ENCODE peak calls at places on chromosomes 12 and 14, in four cellular contexts. One of them, this sample, is unnamed.

GRCh38 chr14:104805326-104805678 is 4.4 kb downstream of the ZBTB42 start:
- DNase-seq in Calu3: peak
- DNase-seq in A549: peak
- DNase-seq in endothelial cell: no peak
- DNase-seq in this sample: no peak

GRCh38 chr12:132314516-132315233 is 14.7 kb downstream of the GALNT9 start:
- DNase-seq in Calu3: no peak
- DNase-seq in A549: no peak
- DNase-seq in endothelial cell: no peak
- DNase-seq in this sample: no peak

GRCh38 chr12:132490481-132491348 is 764 bp downstream of the FBRSL1 start:
- DNase-seq in Calu3: no peak
- DNase-seq in A549: no peak
- DNase-seq in endothelial cell: peak
- DNase-seq in this sample: no peak

GRCh38 chr14:95509512-95509911 is 6.9 kb downstream of the SYNE3 start:
- DNase-seq in Calu3: no peak
- DNase-seq in A549: no peak
- DNase-seq in endothelial cell: no peak
- DNase-seq in this sample: no peak

GRCh38 chr14:103562135-103562384 is 397 bp downstream of the BAG5 start:
- DNase-seq in Calu3: no peak
- DNase-seq in A549: no peak
- DNase-seq in endothelial cell: no peak
- DNase-seq in this sample: no peak

GRCh38 chr12:77537648-77538047 is 293.0 kb upstream of the NAV3 start:
- DNase-seq in Calu3: no peak
- DNase-seq in A549: no peak
- DNase-seq in endothelial cell: no peak
- DNase-seq in this sample: no peak

GRCh38 chr12:104372721-104373335 is 69.3 kb downstream of the EID3 start:
- DNase-seq in Calu3: no peak
- DNase-seq in A549: no peak
- DNase-seq in endothelial cell: no peak
- DNase-seq in this sample: no peak

GRCh38 chr14:68535404-68536024 is 257.4 kb downstream of the ZFP36L1 start:
- DNase-seq in Calu3: no peak
- DNase-seq in A549: peak
- DNase-seq in endothelial cell: no peak
- DNase-seq in this sample: no peak

GRCh38 chr14:92747701-92748258 is 647 bp downstream of the LGMN start:
- DNase-seq in Calu3: no peak
- DNase-seq in A549: no peak
- DNase-seq in endothelial cell: no peak
- DNase-seq in this sample: no peak

GRCh38 chr12:97235102-97235501 is 227.5 kb upstream of the RMST start:
- DNase-seq in Calu3: no peak
- DNase-seq in A549: no peak
- DNase-seq in endothelial cell: no peak
- DNase-seq in this sample: no peak

GRCh38 chr12:41795066-41795465 is 349.6 kb downstream of the GXYLT1 start:
- DNase-seq in Calu3: no peak
- DNase-seq in A549: no peak
- DNase-seq in endothelial cell: no peak
- DNase-seq in this sample: no peak

GRCh38 chr12:55692631-55693322 is 14.9 kb downstream of the ITGA7 start:
- DNase-seq in Calu3: no peak
- DNase-seq in A549: no peak
- DNase-seq in endothelial cell: no peak
- DNase-seq in this sample: no peak

GRCh38 chr12:904010-904414 is 45.5 kb downstream of the RAD52 start:
- DNase-seq in Calu3: no peak
- DNase-seq in A549: no peak
- DNase-seq in endothelial cell: no peak
- DNase-seq in this sample: no peak

GRCh38 chr12:46664771-46665287 is 161.0 kb downstream of the SLC38A4 start:
- DNase-seq in Calu3: peak
- DNase-seq in A549: peak
- DNase-seq in endothelial cell: no peak
- DNase-seq in this sample: peak

GRCh38 chr12:65121956-65122469 is 908 bp upstream of the WIF1 start:
- DNase-seq in Calu3: no peak
- DNase-seq in A549: no peak
- DNase-seq in endothelial cell: no peak
- DNase-seq in this sample: peak

GRCh38 chr12:65122661-65123060 is 1.6 kb upstream of the WIF1 start:
- DNase-seq in Calu3: no peak
- DNase-seq in A549: no peak
- DNase-seq in endothelial cell: no peak
- DNase-seq in this sample: no peak

GRCh38 chr12:65121049-65121955 is at the start of gene WIF1:
- DNase-seq in Calu3: peak
- DNase-seq in A549: peak
- DNase-seq in endothelial cell: peak
- DNase-seq in this sample: peak

GRCh38 chr12:65125247-65125646 is 4.1 kb upstream of the WIF1 start:
- DNase-seq in Calu3: no peak
- DNase-seq in A549: no peak
- DNase-seq in endothelial cell: no peak
- DNase-seq in this sample: no peak

DNA sequence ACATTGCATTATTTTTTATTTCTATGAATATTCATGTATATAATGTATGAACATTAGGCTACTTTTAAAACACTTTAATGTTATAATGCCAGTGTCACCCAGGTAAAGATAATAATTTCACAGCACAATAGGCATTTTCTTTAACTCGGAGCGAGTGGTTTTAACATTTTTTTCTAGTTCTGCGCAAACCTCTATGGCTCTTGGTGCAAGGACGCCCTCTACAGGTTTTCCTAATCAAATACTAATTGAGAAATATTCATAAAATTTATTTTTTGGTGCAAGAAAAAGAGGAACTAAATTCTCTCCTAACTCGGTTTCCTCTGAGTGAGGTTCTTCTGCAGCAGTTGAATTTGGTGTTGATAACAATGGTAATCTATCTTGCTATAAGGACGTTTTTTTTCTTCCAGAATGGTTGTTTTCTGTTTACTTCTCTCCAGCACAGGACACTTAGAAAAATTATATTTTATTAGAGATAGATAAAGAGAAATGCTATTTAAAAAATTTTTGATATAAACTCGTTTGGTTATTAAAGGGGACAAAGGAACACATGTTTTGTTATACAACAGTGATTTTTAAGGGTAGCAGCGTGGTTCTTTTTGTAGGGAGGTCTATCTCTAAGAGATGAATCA is 2.4 kb upstream of the WIF1 start:
- DNase-seq in Calu3: peak
- DNase-seq in A549: peak
- DNase-seq in endothelial cell: peak
- DNase-seq in this sample: peak
- TF ChIP-seq CTCF in Calu3: peak
- TF ChIP-seq CTCF in A549: peak
- TF ChIP-seq CTCF in endothelial cell: peak
- TF ChIP-seq CTCF in this sample: peak

DNA sequence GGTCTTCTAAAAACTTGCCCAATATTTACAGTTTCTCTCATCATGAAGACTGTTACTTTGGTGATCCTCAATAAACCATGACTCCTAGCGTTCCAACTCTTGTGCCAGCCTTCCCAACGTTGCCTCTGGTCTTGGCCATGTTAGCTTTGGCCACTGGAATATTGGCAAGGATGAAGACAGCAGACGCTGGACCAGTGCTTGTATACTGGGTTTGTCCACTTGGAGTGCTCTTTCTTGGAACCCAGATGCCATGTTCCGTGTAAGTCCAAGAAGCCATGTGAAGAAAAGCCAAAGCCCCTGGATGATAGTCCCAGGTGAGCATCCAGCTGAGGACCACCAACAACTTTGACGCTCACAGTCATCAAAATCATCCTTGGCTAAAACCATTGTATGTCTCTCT is 379.6 kb downstream of the NUAK1 start:
- DNase-seq in Calu3: no peak
- DNase-seq in A549: peak
- DNase-seq in endothelial cell: no peak
- DNase-seq in this sample: no peak
- TF ChIP-seq CTCF in Calu3: no peak
- TF ChIP-seq CTCF in A549: no peak
- TF ChIP-seq CTCF in endothelial cell: no peak
- TF ChIP-seq CTCF in this sample: no peak

DNA sequence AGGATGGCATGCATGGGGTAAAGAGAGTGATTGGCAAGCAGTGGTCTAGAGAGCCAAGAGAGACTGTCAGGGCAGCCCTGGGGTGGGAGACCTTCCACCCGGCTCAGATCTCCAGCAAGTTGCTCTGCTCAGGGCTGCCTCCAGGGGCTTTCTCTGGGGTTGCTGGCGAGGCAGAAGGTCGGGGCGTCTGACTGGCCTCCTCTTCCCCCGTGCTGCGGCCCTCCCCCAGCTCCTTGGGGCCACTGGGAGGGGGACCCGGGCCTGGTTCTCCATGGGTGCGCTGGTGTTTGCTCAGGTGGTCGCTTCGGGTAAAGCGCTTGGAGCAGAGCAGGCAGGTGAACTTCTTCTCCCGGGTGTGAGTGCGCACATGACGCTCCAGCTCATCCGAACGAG is 6.6 kb upstream of the AAAS start:
- DNase-seq in Calu3: no peak
- DNase-seq in A549: no peak
- DNase-seq in endothelial cell: peak
- DNase-seq in this sample: no peak
- TF ChIP-seq CTCF in Calu3: no peak
- TF ChIP-seq CTCF in A549: no peak
- TF ChIP-seq CTCF in endothelial cell: no peak
- TF ChIP-seq CTCF in this sample: no peak

GRCh38 chr14:64929003-64929337 is 13.6 kb downstream of the GPX2 start:
- DNase-seq in Calu3: no peak
- DNase-seq in A549: no peak
- DNase-seq in endothelial cell: no peak
- DNase-seq in this sample: no peak
- TF ChIP-seq CTCF in Calu3: no peak
- TF ChIP-seq CTCF in A549: no peak
- TF ChIP-seq CTCF in endothelial cell: no peak
- TF ChIP-seq CTCF in this sample: no peak

DNA sequence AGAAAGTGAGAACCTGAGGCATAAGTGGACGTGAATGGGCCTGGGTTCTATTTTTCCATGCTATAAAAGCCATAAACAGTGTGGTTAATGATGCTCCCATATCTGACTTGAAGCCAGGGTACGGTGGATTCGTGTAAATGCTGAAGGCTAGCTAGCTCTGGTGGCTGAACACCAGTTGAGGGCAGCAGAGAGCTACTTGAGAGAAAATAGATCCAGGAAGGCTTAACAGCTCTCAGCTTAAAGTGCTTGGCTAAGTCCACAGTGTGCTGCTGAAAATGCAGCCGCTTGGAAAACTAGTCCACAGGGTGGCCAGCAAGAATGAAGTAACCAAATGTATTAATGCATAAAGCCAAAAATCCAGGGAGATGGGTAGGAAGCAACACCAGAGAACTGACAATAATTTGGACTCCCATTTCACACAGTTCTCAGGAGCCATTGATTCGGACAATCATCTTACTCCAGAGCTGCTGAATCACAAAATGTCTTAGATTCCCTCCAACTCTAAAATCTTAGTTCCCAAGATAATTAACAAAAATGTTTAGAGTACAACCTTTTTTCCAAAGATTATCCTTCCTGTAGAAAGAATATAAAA is 15.0 kb upstream of the FOXG1 start:
- DNase-seq in Calu3: peak
- DNase-seq in A549: peak
- DNase-seq in endothelial cell: peak
- DNase-seq in this sample: peak
- TF ChIP-seq CTCF in Calu3: peak
- TF ChIP-seq CTCF in A549: peak
- TF ChIP-seq CTCF in endothelial cell: peak
- TF ChIP-seq CTCF in this sample: peak

GRCh38 chr14:87745507-87746118 is 247.4 kb downstream of the GALC start:
- DNase-seq in Calu3: peak
- DNase-seq in A549: peak
- DNase-seq in endothelial cell: peak
- DNase-seq in this sample: peak
- TF ChIP-seq CTCF in Calu3: peak
- TF ChIP-seq CTCF in A549: peak
- TF ChIP-seq CTCF in endothelial cell: peak
- TF ChIP-seq CTCF in this sample: peak

GRCh38 chr12:98698603-98699463 is 53.7 kb downstream of the APAF1 start:
- DNase-seq in Calu3: peak
- DNase-seq in A549: peak
- DNase-seq in endothelial cell: peak
- DNase-seq in this sample: peak
- TF ChIP-seq CTCF in Calu3: peak
- TF ChIP-seq CTCF in A549: peak
- TF ChIP-seq CTCF in endothelial cell: peak
- TF ChIP-seq CTCF in this sample: peak

DNA sequence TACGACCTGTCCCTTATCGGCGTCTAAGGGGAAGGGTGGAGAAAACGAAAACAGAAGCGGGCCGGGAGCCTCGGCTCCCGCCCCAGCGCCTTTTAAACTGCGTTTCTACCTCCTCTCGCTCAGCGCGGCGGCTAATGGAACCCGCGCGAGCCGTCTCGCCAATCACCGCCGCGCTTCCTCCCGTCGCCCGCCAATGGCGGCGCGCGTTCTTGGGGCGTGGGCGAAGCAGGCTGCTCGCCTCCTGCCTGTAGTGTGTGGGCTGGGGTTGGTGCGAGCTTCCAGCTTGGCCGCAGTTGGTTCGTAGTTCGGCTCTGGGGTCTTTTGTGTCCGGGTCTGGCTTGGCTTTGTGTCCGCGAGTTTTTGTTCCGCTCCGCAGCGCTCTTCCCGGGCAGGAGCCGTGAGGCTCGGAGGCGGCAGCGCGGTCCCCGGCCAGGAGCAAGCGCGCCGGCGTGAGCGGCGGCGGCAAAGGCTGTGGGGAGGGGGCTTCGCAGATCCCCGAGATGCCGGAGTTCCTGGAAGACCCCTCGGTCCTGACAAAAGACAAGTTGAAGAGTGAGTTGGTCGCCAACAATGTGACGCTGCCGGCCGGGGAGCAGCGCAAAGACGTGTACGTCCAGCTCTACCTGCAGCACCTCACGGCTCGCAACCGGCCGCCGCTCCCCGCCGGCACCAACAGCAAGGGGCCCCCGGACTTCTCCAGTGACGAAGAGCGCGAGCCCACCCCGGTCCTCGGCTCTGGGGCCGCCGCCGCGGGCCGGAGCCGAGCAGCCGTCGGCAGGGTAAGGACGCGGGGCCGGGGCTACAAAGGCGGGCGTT is at the start of gene TMPO:
- DNase-seq in Calu3: peak
- DNase-seq in A549: peak
- DNase-seq in endothelial cell: peak
- DNase-seq in this sample: peak
- TF ChIP-seq CTCF in Calu3: no peak
- TF ChIP-seq CTCF in A549: no peak
- TF ChIP-seq CTCF in endothelial cell: no peak
- TF ChIP-seq CTCF in this sample: no peak

GRCh38 chr14:25308244-25308643 is 258.3 kb upstream of the STXBP6 start:
- DNase-seq in Calu3: no peak
- DNase-seq in A549: peak
- DNase-seq in endothelial cell: peak
- DNase-seq in this sample: no peak
- TF ChIP-seq CTCF in Calu3: no peak
- TF ChIP-seq CTCF in A549: no peak
- TF ChIP-seq CTCF in endothelial cell: no peak
- TF ChIP-seq CTCF in this sample: no peak